ENCODE peak calls at places on chromosomes 2 and 18, in seven cellular contexts. U is IMR-90, N is OCI-LY7, S is DND-41, Y is MM.1S, A is GM23248, T is fibroblast of lung. H is an unnamed sample. For H3K4me1, the result is how much of the 10 kb centered on the place peaks cover.

GRCh38 chr2:32135409-32135808 is 30.3 kb upstream of the SLC30A6 start:
- DNase-seq in S (no peak), N (peak), T (peak), A (peak), U (peak), Y (peak), H (peak)

GRCh38 chr2:105320651-105321215 is 8.8 kb downstream of the TGFBRAP1 start:
- DNase-seq in N (no peak), S (no peak), A (no peak), U (peak), Y (no peak), T (peak), H (no peak)

GRCh38 chr18:49747876-49748275 is 65.5 kb downstream of the ACAA2 start:
- DNase-seq in T (peak), A (no peak), N (no peak), S (no peak), U (no peak), Y (no peak), H (peak)

GRCh38 chr2:44103643-44104038 is 65.0 kb upstream of the PPM1B start:
- DNase-seq in N (no peak), Y (no peak), S (no peak), U (no peak), A (no peak), T (no peak), H (no peak)

GRCh38 chr18:77098033-77098432 is 34.5 kb downstream of the MBP start:
- DNase-seq in S (no peak), U (peak), Y (no peak), N (no peak), T (peak), A (peak), H (peak)

GRCh38 chr2:157849591-157849990 is 26.5 kb downstream of the ACVR1 start:
- DNase-seq in N (no peak), Y (no peak), S (no peak), U (no peak), A (no peak), T (no peak), H (no peak)

GRCh38 chr2:235518317-235519090 is 24.7 kb downstream of the AGAP1 start:
- DNase-seq in Y (no peak), A (no peak), S (no peak), N (no peak), U (no peak), T (no peak), H (no peak)

GRCh38 chr2:196140213-196140612 is 31.2 kb downstream of the STK17B start:
- DNase-seq in A (no peak), N (no peak), S (no peak), U (no peak), Y (peak), T (no peak), H (no peak)

GRCh38 chr2:11026286-11026921 is 114.7 kb downstream of the KCNF1 start:
- DNase-seq in N (no peak), T (no peak), A (no peak), U (no peak), Y (no peak), S (no peak), H (no peak)

GRCh38 chr18:79763407-79763806 is 34.3 kb upstream of the KCNG2 start:
- DNase-seq in U (no peak), A (no peak), S (no peak), Y (no peak), T (no peak), N (no peak), H (no peak)

GRCh38 chr18:3466051-3466450 is 16.1 kb downstream of the TGIF1 start:
- DNase-seq in Y (no peak), A (peak), N (no peak), U (peak), S (no peak), T (peak), H (no peak)

GRCh38 chr2:45935791-45936622 is 284.5 kb downstream of the PRKCE start:
- DNase-seq in A (peak), N (peak), U (peak), S (peak), Y (peak), T (peak), H (peak)

GRCh38 chr2:163441603-163442002 is 294.2 kb downstream of the FIGN start:
- DNase-seq in U (no peak), T (peak), Y (no peak), A (no peak), S (no peak), N (no peak), H (no peak)

GRCh38 chr2:66362651-66363050 is 72.3 kb upstream of the MEIS1 start:
- DNase-seq in U (no peak), S (no peak), Y (no peak), N (no peak), T (no peak), A (no peak), H (no peak)

GRCh38 chr2:115763601-115764000 is 1321.2 kb downstream of the DPP10 start:
- DNase-seq in T (no peak), A (no peak), U (no peak), S (no peak), Y (no peak), N (no peak), H (no peak)

GRCh38 chr2:220373878-220374277 is 746.4 kb downstream of the SLC4A3 start:
- DNase-seq in U (peak), N (no peak), A (peak), S (no peak), T (peak), Y (no peak), H (no peak)

GRCh38 chr2:159942149-159942548 is 120.3 kb downstream of the PLA2R1 start:
- DNase-seq in T (no peak), S (no peak), A (no peak), U (no peak), Y (no peak), N (no peak), H (no peak)

GRCh38 chr2:173584676-173585453 is 230.2 kb downstream of the CDCA7 start:
- DNase-seq in S (no peak), T (no peak), N (no peak), A (no peak), U (no peak), Y (no peak), H (no peak)

GRCh38 chr2:12261993-12262680 is 454.6 kb upstream of the TRIB2 start:
- DNase-seq in U (peak), S (no peak), A (peak), T (peak), N (no peak), Y (no peak), H (no peak)

GRCh38 chr18:55286257-55286825 is 301.7 kb downstream of the TCF4 start:
- DNase-seq in N (no peak), T (peak), Y (no peak), U (no peak), S (no peak), A (no peak), H (no peak)

GRCh38 chr2:239930378-239930777 is 94.8 kb downstream of the NDUFA10 start:
- DNase-seq in Y (no peak), T (no peak), U (no peak), N (no peak), A (no peak), S (no peak), H (no peak)

GRCh38 chr2:169119816-169120215 is 50.5 kb downstream of the DHRS9 start:
- DNase-seq in Y (no peak), U (no peak), A (no peak), T (no peak), N (no peak), S (no peak), H (no peak)

GRCh38 chr2:137123241-137123640 is 357.9 kb downstream of the THSD7B start:
- DNase-seq in A (peak), N (no peak), T (peak), U (no peak), S (no peak), Y (no peak), H (no peak)

GRCh38 chr2:230895536-230896345 is 29.3 kb downstream of the GPR55 start:
- DNase-seq in S (no peak), Y (no peak), U (no peak), N (no peak), A (no peak), T (no peak), H (no peak)

GRCh38 chr2:179860255-179861026 is 971 bp downstream of the ZNF385B start:
- DNase-seq in T (no peak), A (peak), Y (no peak), S (no peak), U (no peak), N (peak), H (no peak)

GRCh38 chr2:13650586-13651180 is 933.9 kb downstream of the TRIB2 start:
- DNase-seq in T (no peak), U (no peak), S (no peak), A (peak), Y (peak), N (peak), H (peak)

GRCh38 chr2:236688157-236688556 is 118.5 kb downstream of the ACKR3 start:
- DNase-seq in U (no peak), T (no peak), A (no peak), Y (no peak), N (no peak), S (no peak), H (no peak)

GRCh38 chr2:160294339-160294803 is 94.3 kb upstream of the ITGB6 start:
- DNase-seq in U (peak), T (peak), N (no peak), Y (no peak), A (peak), S (no peak), H (no peak)

GRCh38 chr2:165844216-165844615 is 50.2 kb upstream of the GALNT3 start:
- DNase-seq in Y (no peak), U (no peak), S (no peak), T (no peak), N (no peak), A (no peak), H (no peak)
- H3K27ac ChIP-seq in Y (no peak), U (no peak), S (no peak), T (no peak), N (no peak), A (no peak), H (no peak)

DNA sequence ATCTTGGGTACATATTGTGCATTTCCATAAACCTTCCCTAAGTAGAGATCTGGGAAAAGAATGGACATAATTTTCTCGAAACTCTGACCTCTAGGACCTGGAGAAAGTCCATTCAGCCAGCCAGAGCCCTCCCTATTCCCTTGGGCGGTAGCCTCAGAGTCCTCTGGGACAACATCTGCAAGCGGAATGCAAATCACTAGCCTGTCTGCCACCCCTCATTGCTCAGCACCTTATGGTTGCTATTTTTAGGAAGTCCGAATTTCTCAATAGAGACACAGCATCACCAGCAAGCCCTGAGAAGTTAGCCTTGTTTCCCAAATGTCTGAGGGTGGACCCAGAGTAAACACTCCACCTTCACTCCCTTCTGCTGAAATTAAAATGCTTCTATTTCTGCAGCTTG is 17.6 kb upstream of the CD28 start:
- DNase-seq in A (peak), Y (peak), N (peak), T (peak), S (no peak), U (peak), H (peak)
- H3K4me1 ChIP-seq in A (half or more), Y (half or more), N (half or more), T (under half), S (under half), U (under half), H (under half)

GRCh38 chr2:171574149-171574795 is 52.0 kb downstream of the CYBRD1 start:
- DNase-seq in Y (peak), A (peak), U (peak), T (peak), N (peak), S (peak), H (peak)
- H2AFZ ChIP-seq in Y (peak), A (peak), U (peak), T (peak), N (peak), S (no peak), H (peak)

DNA sequence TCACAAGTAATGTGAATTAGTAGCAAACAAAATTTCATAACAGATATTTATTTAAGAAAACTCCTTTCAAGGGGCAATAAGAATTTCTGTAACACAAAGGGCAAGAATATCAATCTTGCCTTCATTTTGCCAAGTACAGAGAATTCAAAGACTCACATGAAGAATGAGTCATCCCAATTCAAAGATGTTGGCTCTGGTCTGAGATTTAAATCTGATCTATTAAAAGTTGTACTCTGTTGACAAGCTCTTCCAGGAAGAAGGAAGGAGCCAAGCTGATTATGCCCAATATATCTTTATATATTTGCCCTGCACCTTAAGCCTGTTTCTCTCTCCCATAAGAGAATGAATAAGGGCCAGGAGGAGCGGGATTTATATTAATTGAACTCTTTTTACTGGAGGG is 55.9 kb upstream of the RPE start:
- DNase-seq in A (peak), N (no peak), U (no peak), T (peak), Y (no peak), S (no peak), H (no peak)
- H3K27ac ChIP-seq in A (no peak), N (no peak), U (no peak), T (no peak), Y (no peak), S (no peak), H (no peak)

H was measured in Karpas-422.